ENCODE peak calls at places on chromosomes 13 and 19, in five cellular contexts. H is mesenchymal stem cell, V is H1, G is H9, L is neuronal stem cell. Q is an unnamed sample.

GRCh38 chr13:97535619-97536018 is 101.7 kb downstream of the RAP2A start:
- DNase-seq in H (peak; percentile 40), V (no peak), G (no peak), L (no peak), Q (peak; percentile 26)

GRCh38 chr19:47158367-47158791 is 27.7 kb downstream of the SAE1 start:
- DNase-seq in H (no peak), V (no peak), G (no peak), L (no peak), Q (no peak)

GRCh38 chr13:39317284-39317683 is 279.0 kb downstream of the NHLRC3 start:
- DNase-seq in H (peak; percentile 26), V (no peak), G (no peak), L (no peak), Q (no peak)

GRCh38 chr19:3986260-3987041 is 1.2 kb upstream of the EEF2 start:
- DNase-seq in H (peak; percentile 88), V (no peak), G (peak; percentile 81), L (peak; percentile 52), Q (peak; percentile 71)

GRCh38 chr13:37775871-37776270 is 93.7 kb downstream of the TRPC4 start:
- DNase-seq in H (no peak), V (no peak), G (no peak), L (no peak), Q (no peak)

GRCh38 chr13:98784666-98785065 is 32.2 kb upstream of the SLC15A1 start:
- DNase-seq in H (no peak), V (no peak), G (no peak), L (no peak), Q (no peak)

GRCh38 chr19:33784432-33784831 is 12.2 kb upstream of the KCTD15 start:
- DNase-seq in H (no peak), V (no peak), G (no peak), L (no peak), Q (no peak)

GRCh38 chr19:31497709-31498108 is 148.5 kb upstream of the TSHZ3 start:
- DNase-seq in H (no peak), V (no peak), G (no peak), L (no peak), Q (no peak)

GRCh38 chr13:66341978-66342377 is 888.2 kb downstream of the PCDH9 start:
- DNase-seq in H (no peak), V (no peak), G (no peak), L (no peak), Q (no peak)

DNA sequence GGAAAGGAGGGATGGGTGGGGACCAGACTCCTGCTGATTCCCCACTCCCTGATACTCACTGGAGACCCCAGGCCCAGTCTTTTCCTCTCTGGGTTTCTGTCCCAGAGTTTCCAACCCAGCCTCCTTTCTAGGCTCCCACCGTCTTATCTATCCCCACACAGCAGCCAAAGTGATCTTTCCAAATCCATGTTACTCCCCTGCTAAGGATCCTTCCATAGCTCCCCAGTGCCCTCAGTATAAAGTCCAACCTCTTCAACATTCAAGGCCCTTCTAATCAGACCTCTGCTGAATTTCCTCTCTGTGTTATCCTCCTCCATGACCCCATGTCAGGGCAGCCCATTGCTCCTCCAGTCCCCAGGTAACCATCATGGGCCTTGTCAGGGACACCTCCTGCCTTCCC is 1.3 kb upstream of the TGFB1 start:
- DNase-seq in H (no peak), V (no peak), G (no peak), L (no peak), Q (no peak)
- H3K23ac ChIP-seq in H (no peak overlapping the region), V (no peak overlapping the region), G (no peak overlapping the region), L (no peak overlapping the region), Q (no peak overlapping the region)

GRCh38 chr13:47306991-47307390 is 410.1 kb upstream of the HTR2A start:
- DNase-seq in H (peak; percentile 58), V (no peak), G (no peak), L (no peak), Q (no peak)
- H2BK12ac ChIP-seq in H (no peak overlapping the region), V (no peak overlapping the region), G (no peak overlapping the region), L (no peak overlapping the region), Q (no peak overlapping the region)

DNA sequence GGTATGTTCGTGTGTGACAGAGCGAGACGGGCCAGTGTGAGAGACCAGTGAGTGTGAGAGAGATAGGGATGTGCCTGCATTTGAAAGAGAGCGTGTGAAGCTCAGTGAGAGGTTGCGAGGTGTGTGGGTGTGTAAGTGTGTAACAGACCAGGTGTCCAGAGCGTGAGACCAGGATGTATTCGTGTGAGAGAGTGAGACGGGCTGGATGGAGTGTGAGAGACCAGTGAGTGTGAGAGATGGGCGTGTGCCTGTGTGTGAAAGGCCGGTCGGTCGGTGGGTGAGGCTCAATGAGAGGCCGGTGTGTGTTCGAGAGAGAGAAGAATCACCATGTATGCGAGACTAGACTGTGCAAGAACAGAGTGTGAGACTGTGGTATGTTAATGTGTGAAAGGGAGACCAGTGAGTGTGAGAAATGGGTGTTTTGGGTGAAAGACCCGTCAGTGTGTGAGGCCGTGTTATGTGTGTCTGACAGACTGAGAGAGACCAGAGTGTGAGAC is 675 bp downstream of the ZNF471 start:
- DNase-seq in H (no peak), V (no peak), G (no peak), L (no peak), Q (no peak)
- H3K23ac ChIP-seq in H (peak overlapping the region; percentile 9), V (no peak overlapping the region), G (no peak overlapping the region), L (peak overlapping the region; percentile 51), Q (no peak overlapping the region)

DNA sequence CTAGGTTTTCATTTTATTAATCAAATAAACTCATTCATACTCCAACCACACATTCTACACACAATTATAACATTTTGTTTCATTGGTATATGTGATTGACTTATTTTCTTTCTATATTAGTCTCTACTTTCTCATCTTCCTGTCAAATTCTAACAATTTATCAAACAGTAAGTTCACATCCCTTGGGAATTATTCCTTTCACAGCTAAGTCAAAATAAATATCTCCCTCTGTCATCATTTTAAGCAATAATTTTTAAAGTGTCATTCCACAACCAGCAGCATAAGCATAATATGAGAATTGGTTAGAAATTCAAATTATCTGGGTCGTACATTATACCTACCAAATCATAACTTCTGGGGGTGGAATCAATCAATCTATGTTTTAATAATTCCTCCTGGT is 873.8 kb downstream of the SLITRK1 start:
- DNase-seq in H (no peak), V (no peak), G (no peak), L (no peak), Q (no peak)
- H2BK12ac ChIP-seq in H (no peak overlapping the region), V (no peak overlapping the region), G (no peak overlapping the region), L (no peak overlapping the region), Q (no peak overlapping the region)

GRCh38 chr13:49446473-49446872 is 2.4 kb downstream of the SETDB2 start:
- DNase-seq in H (no peak), V (no peak), G (no peak), L (no peak), Q (no peak)

GRCh38 chr13:49443689-49444516 is at the start of the genes CAB39L and SETDB2:
- DNase-seq in H (peak; percentile 99), V (peak; percentile 98), G (peak; percentile 100), L (peak; percentile 95), Q (peak; percentile 100)

GRCh38 chr13:49441846-49442245 is 2.0 kb downstream of the CAB39L start:
- DNase-seq in H (peak; percentile 40), V (no peak), G (no peak), L (no peak), Q (no peak)

GRCh38 chr13:49443327-49443688 is 556 bp downstream of the CAB39L start:
- DNase-seq in H (no peak), V (no peak), G (no peak), L (peak; percentile 40), Q (peak; percentile 34)

GRCh38 chr13:49444517-49445395 is 682 bp downstream of the SETDB2 start:
- DNase-seq in H (peak; percentile 80), V (no peak), G (no peak), L (peak; percentile 29), Q (peak; percentile 49)
- H3K23ac ChIP-seq in H (peak overlapping the region; percentile 46), V (no peak overlapping the region), G (no peak overlapping the region), L (peak overlapping the region; percentile 97), Q (no peak overlapping the region)

GRCh38 chr19:39438270-39438934 is 2.7 kb upstream of the RPS16 start:
- DNase-seq in H (peak; percentile 42), V (no peak), G (no peak), L (no peak), Q (peak; percentile 67)
- H2BK12ac ChIP-seq in H (no peak overlapping the region), V (peak overlapping the region; percentile 19), G (no peak overlapping the region), L (no peak overlapping the region), Q (no peak overlapping the region)

DNA sequence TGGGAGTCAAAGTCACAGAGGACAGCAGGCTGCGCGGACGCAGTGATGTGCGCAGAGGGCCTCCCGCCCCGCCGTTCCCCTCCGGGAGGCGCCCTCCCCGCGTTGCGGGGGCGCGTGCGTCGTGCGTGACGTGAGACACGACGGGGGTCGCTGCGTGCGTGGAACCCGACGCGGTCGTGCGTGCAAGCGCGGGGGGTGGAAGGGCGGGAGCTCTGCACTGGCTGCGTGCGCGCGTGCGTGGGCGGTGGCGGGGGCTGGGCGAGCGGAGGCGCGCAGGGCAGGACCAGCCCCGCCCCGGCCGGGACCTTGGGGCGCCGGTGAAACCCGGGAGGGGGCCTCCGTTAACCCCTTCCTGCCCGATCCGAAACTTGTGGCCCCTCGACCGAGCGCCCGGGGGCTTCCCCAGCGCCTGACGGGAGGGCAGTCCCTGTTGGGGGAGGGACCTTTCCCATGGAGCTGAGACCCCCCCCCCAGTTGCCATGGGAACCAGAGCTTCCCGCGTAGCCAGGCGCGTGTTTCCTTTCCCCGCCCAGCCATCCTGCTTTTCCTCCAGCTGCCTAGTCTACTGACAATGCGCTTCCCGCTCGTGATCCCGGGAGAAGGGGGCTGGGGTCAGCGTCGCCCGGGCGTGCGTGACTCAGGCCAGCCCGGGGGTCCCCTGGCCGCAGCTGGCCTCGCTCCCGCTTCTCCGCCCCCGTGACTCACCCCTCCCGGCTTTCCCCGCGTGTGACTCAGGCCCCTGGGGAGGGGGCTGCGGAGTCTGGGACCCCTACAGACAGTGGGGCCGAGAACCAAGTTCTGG is 7.3 kb upstream of the HOOK2 start:
- DNase-seq in H (peak; percentile 96), V (no peak), G (peak; percentile 56), L (no peak), Q (no peak)
- H3K23ac ChIP-seq in H (peak overlapping the region; percentile 2), V (no peak overlapping the region), G (no peak overlapping the region), L (peak overlapping the region; percentile 75), Q (no peak overlapping the region)